ENCODE peak calls at places on chromosomes 6 and 20, in six cellular contexts. W, B, Y, P, A and C are unnamed samples.

GRCh38 chr6:147972436-147972835 is 370.2 kb upstream of the SASH1 start:
- DNase-seq in W (peak), B (no peak), Y (no peak), P (no peak), A (no peak), C (no peak)

GRCh38 chr6:34592208-34592952 is 36.3 kb upstream of the SPDEF start:
- DNase-seq in W (no peak), B (no peak), Y (no peak), P (no peak), A (no peak), C (peak)

GRCh38 chr20:10673831-10674683 is at the start of gene JAG1:
- DNase-seq in W (peak), B (no peak), Y (peak), P (peak), A (peak), C (peak)

GRCh38 chr6:15677822-15678221 is 15.0 kb upstream of the DTNBP1 start:
- DNase-seq in W (no peak), B (no peak), Y (no peak), P (no peak), A (no peak), C (no peak)

GRCh38 chr6:28653876-28654275 is 128.2 kb downstream of the GPX5 start:
- DNase-seq in W (no peak), B (no peak), Y (peak), P (no peak), A (peak), C (no peak)

GRCh38 chr6:42104095-42104806 is 38.2 kb downstream of the C6orf132 start:
- DNase-seq in W (peak), B (peak), Y (peak), P (peak), A (no peak), C (no peak)

GRCh38 chr6:32668226-32668747 is 1.8 kb upstream of the HLA-DQB1 start:
- DNase-seq in W (no peak), B (peak), Y (peak), P (no peak), A (peak), C (no peak)

GRCh38 chr6:167209577-167209975 is 51.8 kb upstream of the GPR31 start:
- DNase-seq in W (no peak), B (no peak), Y (no peak), P (no peak), A (no peak), C (no peak)

GRCh38 chr6:111605100-111605748 is 454 bp downstream of the TRAF3IP2 start:
- DNase-seq in W (peak), B (no peak), Y (peak), P (peak), A (peak), C (peak)

GRCh38 chr6:151008425-151008824 is 142.9 kb downstream of the MTHFD1L start:
- DNase-seq in W (no peak), B (no peak), Y (no peak), P (no peak), A (no peak), C (no peak)